ENCODE peak calls at places on chromosomes 5 and 9, in seven cellular contexts. L, S, O, F, G, V and J are unnamed samples.

GRCh38 chr9:77909306-77909705 is 122.3 kb downstream of the GNAQ start:
- DNase-seq in L (no peak), S (no peak), O (no peak), F (no peak), G (no peak), V (no peak), J (peak; percentile 70)

GRCh38 chr9:114850871-114851270 is 45.0 kb upstream of the TNFSF15 start:
- DNase-seq in L (no peak), S (no peak), O (no peak), F (no peak), G (no peak), V (no peak), J (no peak)

GRCh38 chr5:71757590-71758543 is 38.8 kb downstream of the CARTPT start:
- DNase-seq in L (peak; percentile 30), S (no peak), O (peak; percentile 42), F (peak; percentile 77), G (peak; percentile 73), V (peak; percentile 70), J (peak; percentile 49)

GRCh38 chr9:5976668-5977397 is 38.6 kb downstream of the RANBP6 start:
- DNase-seq in L (no peak), S (no peak), O (no peak), F (no peak), G (no peak), V (no peak), J (peak; percentile 62)

GRCh38 chr9:115208503-115208902 is 90.5 kb upstream of the TNC start:
- DNase-seq in L (no peak), S (no peak), O (no peak), F (no peak), G (no peak), V (no peak), J (no peak)

GRCh38 chr5:65986050-65986451 is 59.7 kb downstream of the ERBIN start:
- DNase-seq in L (no peak), S (no peak), O (no peak), F (no peak), G (no peak), V (no peak), J (peak; percentile 24)

GRCh38 chr5:162139190-162139589 is 71.6 kb downstream of the GABRG2 start:
- DNase-seq in L (no peak), S (no peak), O (no peak), F (no peak), G (no peak), V (no peak), J (no peak)

GRCh38 chr5:120934003-120934402 is 469.9 kb downstream of the PRR16 start:
- DNase-seq in L (no peak), S (no peak), O (no peak), F (no peak), G (no peak), V (no peak), J (no peak)

GRCh38 chr9:89810434-89810833 is 205.6 kb downstream of the GADD45G start:
- DNase-seq in L (no peak), S (no peak), O (no peak), F (no peak), G (no peak), V (peak; percentile 49), J (no peak)

GRCh38 chr5:113778147-113778546 is 264.7 kb downstream of the YTHDC2 start:
- DNase-seq in L (no peak), S (no peak), O (no peak), F (no peak), G (no peak), V (no peak), J (no peak)

GRCh38 chr5:94431696-94432095 is 186.7 kb downstream of the KIAA0825 start:
- DNase-seq in L (no peak), S (no peak), O (no peak), F (no peak), G (no peak), V (no peak), J (no peak)

GRCh38 chr5:141039517-141039916 is 11.7 kb upstream of the PCDHB1 start:
- DNase-seq in L (no peak), S (no peak), O (no peak), F (no peak), G (no peak), V (peak; percentile 9), J (no peak)

GRCh38 chr9:137589441-137590122 is 730 bp downstream of the ZMYND19 start:
- DNase-seq in L (no peak), S (peak; percentile 52), O (peak; percentile 66), F (no peak), G (no peak), V (no peak), J (peak; percentile 65)

GRCh38 chr9:107548298-107549142 is 59.0 kb upstream of the KLF4 start:
- DNase-seq in L (peak; percentile 81), S (no peak), O (no peak), F (peak; percentile 77), G (no peak), V (no peak), J (peak; percentile 13)

GRCh38 chr5:104757915-104758314 is 1195.3 kb upstream of the NUDT12 start:
- DNase-seq in L (no peak), S (no peak), O (no peak), F (no peak), G (no peak), V (no peak), J (no peak)

GRCh38 chr9:107761307-107761706 is 271.7 kb upstream of the KLF4 start:
- DNase-seq in L (no peak), S (no peak), O (no peak), F (no peak), G (no peak), V (no peak), J (no peak)

GRCh38 chr5:107373511-107374263 is 297.1 kb downstream of the EFNA5 start:
- DNase-seq in L (no peak), S (no peak), O (no peak), F (no peak), G (no peak), V (no peak), J (no peak)

GRCh38 chr9:127122176-127123151 is at the start of gene ANGPTL2:
- DNase-seq in L (peak; percentile 95), S (peak; percentile 64), O (peak; percentile 23), F (peak; percentile 99), G (peak; percentile 73), V (peak; percentile 89), J (no peak)

GRCh38 chr5:139557811-139558210 is 3.3 kb upstream of the UBE2D2 start:
- DNase-seq in L (no peak), S (no peak), O (no peak), F (no peak), G (no peak), V (peak; percentile 50), J (no peak)

GRCh38 chr5:139562847-139563246 is 1.7 kb downstream of the UBE2D2 start:
- DNase-seq in L (no peak), S (no peak), O (no peak), F (peak; percentile 15), G (no peak), V (no peak), J (peak; percentile 35)

GRCh38 chr5:139561655-139562451 is 714 bp downstream of the UBE2D2 start:
- DNase-seq in L (peak; percentile 22), S (peak; percentile 41), O (peak; percentile 81), F (peak; percentile 76), G (peak; percentile 42), V (peak; percentile 47), J (peak; percentile 83)

GRCh38 chr5:139565411-139566305 is 4.5 kb downstream of the UBE2D2 start:
- DNase-seq in L (no peak), S (peak; percentile 45), O (no peak), F (peak; percentile 22), G (no peak), V (peak; percentile 71), J (peak; percentile 19)

GRCh38 chr5:139560752-139561654 is at the start of gene UBE2D2:
- DNase-seq in L (peak; percentile 96), S (peak; percentile 94), O (peak; percentile 96), F (peak; percentile 99), G (peak; percentile 98), V (peak; percentile 97), J (peak; percentile 100)
- TF ChIP-seq POLR2A in L (peak; percentile 50), S (peak; percentile 74), O (peak; percentile 90), F (peak; percentile 72), G (no peak), V (peak; percentile 81), J (peak; percentile 81)

DNA sequence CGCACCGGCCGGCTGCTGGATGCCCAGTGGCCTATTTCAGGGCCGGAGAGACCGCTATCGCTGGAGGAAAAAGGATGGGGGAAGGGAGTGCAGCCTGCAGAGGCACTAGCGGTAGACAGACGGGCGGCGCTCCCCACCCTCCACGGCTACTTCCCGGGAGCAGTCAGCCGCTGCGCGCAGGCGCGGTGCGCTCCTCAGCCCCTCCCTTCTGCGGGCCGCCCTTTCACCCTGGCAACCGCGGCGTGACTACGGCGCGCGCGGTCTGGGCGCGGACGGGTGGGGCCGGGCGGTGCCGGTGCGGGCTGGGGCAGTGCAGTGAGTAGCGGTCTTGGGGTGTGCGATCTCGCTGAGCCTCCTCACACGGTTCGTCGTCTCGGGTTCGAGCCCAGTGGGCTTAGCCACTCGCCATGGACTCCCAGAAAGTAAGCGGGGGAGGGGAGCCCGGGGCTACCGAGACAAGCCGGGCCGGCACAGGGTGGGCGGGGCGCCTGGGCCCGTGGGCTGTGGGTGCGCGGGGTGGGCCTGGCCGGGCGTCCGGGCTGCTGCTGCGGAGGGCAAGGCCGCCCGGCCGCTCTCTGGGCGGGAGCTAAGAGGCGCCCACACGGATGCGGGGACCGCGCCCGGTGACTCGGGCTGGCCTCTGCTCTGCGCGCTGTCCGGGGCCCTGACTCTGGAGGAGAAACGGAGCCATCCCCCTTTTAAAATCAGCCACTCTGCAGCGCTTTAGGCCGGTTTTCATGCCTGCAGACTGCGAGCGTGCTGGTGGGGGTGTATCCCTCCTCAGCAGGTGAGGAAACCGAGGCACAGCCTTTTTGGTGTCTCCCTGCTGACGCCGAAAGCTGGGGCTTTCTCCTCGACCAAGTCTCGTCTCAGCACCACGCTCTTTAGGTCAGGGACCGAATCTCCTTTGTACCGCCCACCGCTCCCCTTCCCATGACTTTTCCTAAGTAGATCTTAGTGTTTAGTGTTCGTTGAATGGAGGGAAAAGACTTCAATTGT is at the start of gene FSD1L:
- DNase-seq in L (peak; percentile 90), S (peak; percentile 79), O (peak; percentile 98), F (peak; percentile 97), G (peak; percentile 95), V (peak; percentile 93), J (peak; percentile 96)
- TF ChIP-seq POLR2A in L (peak; percentile 24), S (no peak), O (peak; percentile 58), F (no peak), G (no peak), V (no peak), J (peak; percentile 75)

GRCh38 chr5:14250094-14250777 is 107.1 kb downstream of the TRIO start:
- DNase-seq in L (peak; percentile 87), S (no peak), O (peak; percentile 61), F (peak; percentile 93), G (no peak), V (peak; percentile 57), J (peak; percentile 13)
- TF ChIP-seq POLR2A in L (peak; percentile 9), S (no peak), O (no peak), F (no peak), G (no peak), V (no peak), J (no peak)

DNA sequence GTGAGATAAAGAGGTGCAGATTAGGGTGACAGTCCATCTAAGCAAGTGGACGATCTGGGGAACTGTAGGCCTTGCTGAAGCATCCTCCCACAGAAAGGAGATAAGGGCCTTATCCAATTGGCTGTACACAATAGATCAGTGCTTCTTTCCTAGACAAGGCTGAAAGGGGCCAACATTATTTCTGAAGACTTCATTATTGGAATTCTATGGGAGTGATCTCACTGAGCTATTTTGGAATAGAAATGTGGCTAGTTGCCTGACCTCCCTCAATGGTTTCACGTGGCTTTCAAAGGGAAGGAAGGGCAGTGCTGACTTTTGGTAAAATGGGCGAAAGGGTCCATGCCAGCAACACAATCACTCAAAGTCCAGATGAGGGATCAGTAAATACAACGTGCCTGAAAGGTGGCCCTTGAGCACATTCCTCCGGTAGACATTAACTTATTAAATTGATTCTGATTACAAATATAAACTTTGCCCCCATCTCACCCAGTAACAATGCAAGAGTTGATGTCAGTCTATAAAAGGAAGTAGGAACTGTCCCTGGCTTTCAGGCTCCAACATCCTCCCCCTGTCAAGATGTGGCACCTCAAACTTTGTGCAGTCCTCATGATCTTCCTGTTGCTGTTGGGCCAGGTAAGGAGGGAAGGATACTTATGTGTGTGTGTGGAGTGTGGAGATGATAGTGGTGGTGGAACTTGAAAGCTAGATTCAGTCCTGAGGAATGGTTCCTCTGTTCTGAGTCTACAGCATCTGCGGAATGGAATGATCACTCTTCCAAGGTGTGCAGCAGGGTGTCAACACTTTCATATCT is at the start of gene LEAP2:
- DNase-seq in L (no peak), S (no peak), O (no peak), F (no peak), G (peak; percentile 39), V (no peak), J (peak; percentile 70)
- TF ChIP-seq POLR2A in L (no peak), S (no peak), O (peak; percentile 36), F (no peak), G (no peak), V (no peak), J (no peak)